ENCODE peak calls at places on chromosomes 11 and 22, in nine cellular contexts. G, P, M, B, Y, J, V, A and L are unnamed samples.

GRCh38 chr11:13318498-13319295 is 41.1 kb downstream of the BMAL1 start:
- DNase-seq in V (no peak), G (no peak), M (no peak), A (no peak), P (no peak), J (no peak), Y (no peak), B (no peak), L (no peak)

GRCh38 chr11:69114362-69114761 is 41.4 kb upstream of the SMIM38 start:
- DNase-seq in A (no peak), G (no peak), B (no peak), J (no peak), Y (no peak), V (no peak), M (no peak), P (no peak), L (no peak)

GRCh38 chr11:17983569-17983968 is 29.3 kb downstream of the SERGEF start:
- DNase-seq in Y (no peak), V (no peak), A (no peak), B (no peak), M (no peak), J (no peak), P (no peak), G (no peak), L (no peak)

GRCh38 chr22:38843716-38844660 is at the start of gene NPTXR:
- DNase-seq in A (peak; percentile 47), G (no peak), P (peak; percentile 68), B (no peak), V (no peak), M (peak; percentile 76), J (peak; percentile 79), Y (peak; percentile 50), L (peak; percentile 13)

GRCh38 chr11:120708511-120709183 is 197.1 kb downstream of the GRIK4 start:
- DNase-seq in V (no peak), M (no peak), G (no peak), J (no peak), P (no peak), Y (no peak), B (no peak), A (no peak), L (no peak)

GRCh38 chr11:31810779-31811647 is at the start of gene PAX6:
- DNase-seq in P (peak; percentile 62), B (peak; percentile 96), J (peak; percentile 60), V (no peak), M (peak; percentile 50), Y (peak; percentile 57), G (no peak), A (peak; percentile 66), L (no peak)

GRCh38 chr11:117657801-117658200 is 139.2 kb downstream of the DSCAML1 start:
- DNase-seq in P (no peak), M (no peak), B (no peak), Y (no peak), V (no peak), G (no peak), J (no peak), A (peak; percentile 92), L (no peak)

GRCh38 chr11:16902979-16903378 is 111.2 kb downstream of the PLEKHA7 start:
- DNase-seq in B (no peak), P (no peak), Y (no peak), M (no peak), A (no peak), V (no peak), G (no peak), J (no peak), L (no peak)

GRCh38 chr11:125114518-125114917 is 3.1 kb upstream of the TMEM218 start:
- DNase-seq in Y (no peak), B (no peak), M (no peak), J (no peak), P (no peak), V (no peak), G (no peak), A (no peak), L (no peak)

GRCh38 chr11:3867209-3868071 is 12.0 kb downstream of the STIM1 start:
- DNase-seq in V (peak; percentile 55), P (no peak), M (no peak), B (no peak), J (peak; percentile 78), Y (no peak), A (no peak), G (no peak), L (no peak)

GRCh38 chr11:70244698-70245097 is 25.8 kb upstream of the PPFIA1 start:
- DNase-seq in A (no peak), G (peak; percentile 57), B (peak; percentile 86), P (no peak), J (no peak), V (peak; percentile 36), M (peak; percentile 28), Y (no peak), L (peak; percentile 65)

GRCh38 chr11:122789916-122790315 is 48.4 kb upstream of the CRTAM start:
- DNase-seq in Y (no peak), J (no peak), V (no peak), P (no peak), G (no peak), M (no peak), A (no peak), B (no peak), L (no peak)

GRCh38 chr11:122786896-122787295 is 51.4 kb upstream of the CRTAM start:
- DNase-seq in J (no peak), V (no peak), M (no peak), G (no peak), Y (no peak), B (no peak), A (no peak), P (no peak), L (no peak)

GRCh38 chr11:122791836-122792235 is 46.5 kb upstream of the CRTAM start:
- DNase-seq in B (peak; percentile 75), V (no peak), P (no peak), M (no peak), G (no peak), A (no peak), J (no peak), Y (no peak), L (peak; percentile 69)

GRCh38 chr11:122791411-122791810 is 46.9 kb upstream of the CRTAM start:
- DNase-seq in J (no peak), P (no peak), B (no peak), V (no peak), G (no peak), M (no peak), A (no peak), Y (no peak), L (no peak)

GRCh38 chr11:122788781-122789535 is 49.3 kb upstream of the CRTAM start:
- DNase-seq in A (no peak), V (no peak), Y (no peak), J (no peak), P (no peak), B (no peak), G (no peak), M (no peak), L (no peak)
- TF ChIP-seq CTCF in A (no peak), V (no peak), Y (peak; percentile 34), J (no peak), P (no peak), B (no peak), G (peak; percentile 22), M (no peak), L (peak; percentile 63)

GRCh38 chr11:1708716-1709115 is 11.7 kb downstream of the KRTAP5-6 start:
- DNase-seq in B (no peak), V (no peak), G (no peak), J (no peak), P (no peak), M (no peak), A (no peak), Y (no peak), L (no peak)

GRCh38 chr11:1705121-1706052 is 8.4 kb downstream of the KRTAP5-6 start:
- DNase-seq in V (no peak), J (no peak), B (peak; percentile 10), G (peak; percentile 42), M (no peak), Y (no peak), P (no peak), A (no peak), L (no peak)

GRCh38 chr11:1703146-1703545 is 6.2 kb downstream of the KRTAP5-6 start:
- DNase-seq in Y (no peak), A (no peak), M (no peak), P (no peak), G (no peak), B (no peak), J (no peak), V (no peak), L (no peak)

GRCh38 chr11:1707751-1708150 is 10.8 kb downstream of the KRTAP5-6 start:
- DNase-seq in P (no peak), B (no peak), Y (no peak), A (no peak), V (no peak), M (no peak), G (no peak), J (no peak), L (no peak)

DNA sequence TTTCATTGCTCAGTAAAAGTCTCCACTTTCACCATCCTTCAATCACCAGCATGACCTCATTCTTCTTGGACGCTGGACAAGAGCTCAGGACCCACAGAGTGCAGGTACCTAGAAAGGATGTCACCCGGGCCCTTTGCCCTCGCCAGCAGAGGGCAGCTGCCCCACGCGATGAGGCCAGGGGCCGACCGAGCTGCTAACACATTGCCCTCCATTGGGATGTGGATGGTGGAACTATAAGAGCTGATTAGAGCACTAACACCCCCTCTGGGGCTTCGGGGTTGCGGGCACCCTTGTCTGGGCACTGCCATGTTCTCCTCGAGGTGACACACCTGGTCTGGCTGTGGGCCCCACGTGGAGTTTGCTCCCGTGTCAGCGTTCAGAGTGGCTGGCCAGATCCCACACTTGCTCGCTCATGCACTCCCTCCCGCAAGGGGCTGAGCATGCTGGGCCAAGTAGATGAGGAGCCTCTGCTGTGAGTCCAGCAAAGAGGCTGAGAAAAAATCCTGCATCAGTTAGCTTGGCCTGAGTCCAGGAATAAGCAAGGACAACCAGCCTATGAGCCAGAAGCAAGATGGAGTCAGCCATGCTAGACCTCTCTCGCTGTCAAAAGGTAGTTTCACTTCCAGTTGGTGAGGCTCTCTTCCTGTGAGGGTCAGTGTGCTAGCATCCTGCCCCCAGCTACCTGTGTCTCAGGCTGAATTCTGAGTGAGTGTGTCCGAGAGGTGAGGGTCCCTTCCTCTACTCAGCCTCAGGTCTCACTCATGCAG is 9.8 kb downstream of the KRTAP5-6 start:
- DNase-seq in V (no peak), A (no peak), P (no peak), B (no peak), M (peak; percentile 75), J (peak; percentile 28), Y (no peak), G (no peak), L (no peak)
- TF ChIP-seq CTCF in V (no peak), A (no peak), P (no peak), B (no peak), M (peak; percentile 72), J (no peak), Y (no peak), G (no peak), L (peak; percentile 59)

DNA sequence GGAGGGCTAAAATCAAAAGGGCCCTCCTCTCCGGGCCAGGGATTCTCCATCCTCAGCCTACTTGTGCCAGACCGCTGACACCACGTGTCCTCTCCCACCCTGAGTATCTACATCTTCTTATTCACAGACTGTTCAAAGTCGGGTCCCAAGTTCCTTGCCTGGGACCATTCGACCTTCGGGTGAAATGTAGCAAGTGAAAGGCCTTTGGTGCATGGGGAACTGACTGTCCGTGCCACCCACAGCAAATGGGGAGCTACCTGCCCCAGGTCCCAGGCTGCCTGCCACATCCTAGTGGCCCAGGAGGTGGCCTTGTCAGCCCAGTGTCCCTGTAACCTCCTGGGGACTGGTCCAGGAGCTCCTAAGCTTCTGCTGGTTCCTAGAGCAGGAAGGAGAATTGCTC is 67.3 kb downstream of the RTL6 start:
- DNase-seq in J (no peak), P (no peak), B (no peak), Y (no peak), G (no peak), A (no peak), V (no peak), M (no peak), L (no peak)
- TF ChIP-seq CTCF in J (no peak), P (no peak), B (no peak), Y (no peak), G (no peak), A (no peak), V (no peak), M (no peak), L (no peak)

GRCh38 chr11:76680517-76681425 is 10.2 kb upstream of the LRRC32 start:
- DNase-seq in G (no peak), V (peak; percentile 62), A (peak; percentile 41), M (peak; percentile 75), J (peak; percentile 68), B (peak; percentile 66), Y (peak; percentile 87), P (peak; percentile 84), L (peak; percentile 50)
- TF ChIP-seq CTCF in G (peak; percentile 87), V (peak; percentile 69), A (peak; percentile 66), M (peak; percentile 77), J (peak; percentile 68), B (peak; percentile 87), Y (peak; percentile 70), P (peak; percentile 83), L (peak; percentile 90)